ENCODE peak calls at places on chromosome 11, in ten cellular contexts. One of them, this sample, is unnamed.

GRCh38 chr11:75968021-75968685 is 153.1 kb downstream of the UVRAG start:
- DNase-seq in HCT116: no peak
- DNase-seq in left colon: no peak
- DNase-seq in IMR-90: peak
- DNase-seq in glomerular endothelial cell: no peak
- DNase-seq in esophagus squamous epithelium: no peak
- DNase-seq in upper lobe of right lung: no peak
- DNase-seq in H54: no peak
- DNase-seq in activated naive CD8-positive, alpha-beta T cell treated with anti-CD3 and anti-CD28 coated beads for 36 hours: no peak
- DNase-seq in naive thymus-derived CD8-positive, alpha-beta T cell: no peak
- DNase-seq in this sample: peak

GRCh38 chr11:120564573-120565301 is 53.2 kb downstream of the GRIK4 start:
- DNase-seq in HCT116: no peak
- DNase-seq in left colon: no peak
- DNase-seq in H54: no peak
- DNase-seq in glomerular endothelial cell: no peak
- DNase-seq in IMR-90: peak
- DNase-seq in upper lobe of right lung: no peak
- DNase-seq in esophagus squamous epithelium: no peak
- DNase-seq in naive thymus-derived CD8-positive, alpha-beta T cell: no peak
- DNase-seq in activated naive CD8-positive, alpha-beta T cell treated with anti-CD3 and anti-CD28 coated beads for 36 hours: peak
- DNase-seq in this sample: no peak

GRCh38 chr11:118251858-118252652 is at the start of gene MPZL3:
- DNase-seq in esophagus squamous epithelium: peak
- DNase-seq in IMR-90: peak
- DNase-seq in H54: peak
- DNase-seq in naive thymus-derived CD8-positive, alpha-beta T cell: peak
- DNase-seq in HCT116: peak
- DNase-seq in glomerular endothelial cell: no peak
- DNase-seq in left colon: peak
- DNase-seq in activated naive CD8-positive, alpha-beta T cell treated with anti-CD3 and anti-CD28 coated beads for 36 hours: peak
- DNase-seq in upper lobe of right lung: peak
- DNase-seq in this sample: no peak

GRCh38 chr11:72221386-72221785 is 3.2 kb upstream of the INPPL1 start:
- DNase-seq in esophagus squamous epithelium: no peak
- DNase-seq in naive thymus-derived CD8-positive, alpha-beta T cell: no peak
- DNase-seq in glomerular endothelial cell: no peak
- DNase-seq in H54: no peak
- DNase-seq in activated naive CD8-positive, alpha-beta T cell treated with anti-CD3 and anti-CD28 coated beads for 36 hours: no peak
- DNase-seq in HCT116: no peak
- DNase-seq in upper lobe of right lung: no peak
- DNase-seq in IMR-90: no peak
- DNase-seq in left colon: no peak
- DNase-seq in this sample: no peak

GRCh38 chr11:130609121-130610035 is 160.9 kb downstream of the ADAMTS15 start:
- DNase-seq in esophagus squamous epithelium: no peak
- DNase-seq in naive thymus-derived CD8-positive, alpha-beta T cell: no peak
- DNase-seq in left colon: peak
- DNase-seq in activated naive CD8-positive, alpha-beta T cell treated with anti-CD3 and anti-CD28 coated beads for 36 hours: no peak
- DNase-seq in glomerular endothelial cell: no peak
- DNase-seq in upper lobe of right lung: peak
- DNase-seq in HCT116: no peak
- DNase-seq in IMR-90: no peak
- DNase-seq in H54: no peak
- DNase-seq in this sample: no peak

GRCh38 chr11:128957204-128957482 is 14.5 kb upstream of the TP53AIP1 start:
- DNase-seq in activated naive CD8-positive, alpha-beta T cell treated with anti-CD3 and anti-CD28 coated beads for 36 hours: no peak
- DNase-seq in upper lobe of right lung: no peak
- DNase-seq in naive thymus-derived CD8-positive, alpha-beta T cell: no peak
- DNase-seq in HCT116: no peak
- DNase-seq in left colon: no peak
- DNase-seq in H54: no peak
- DNase-seq in glomerular endothelial cell: no peak
- DNase-seq in IMR-90: no peak
- DNase-seq in esophagus squamous epithelium: no peak
- DNase-seq in this sample: no peak

GRCh38 chr11:5267033-5267563 is 2.6 kb downstream of the HBE1 start:
- DNase-seq in H54: no peak
- DNase-seq in upper lobe of right lung: no peak
- DNase-seq in IMR-90: no peak
- DNase-seq in esophagus squamous epithelium: no peak
- DNase-seq in naive thymus-derived CD8-positive, alpha-beta T cell: no peak
- DNase-seq in HCT116: no peak
- DNase-seq in glomerular endothelial cell: no peak
- DNase-seq in left colon: no peak
- DNase-seq in activated naive CD8-positive, alpha-beta T cell treated with anti-CD3 and anti-CD28 coated beads for 36 hours: no peak
- DNase-seq in this sample: no peak

GRCh38 chr11:14969922-14970323 is 2.2 kb downstream of the CALCA start:
- DNase-seq in glomerular endothelial cell: no peak
- DNase-seq in HCT116: peak
- DNase-seq in naive thymus-derived CD8-positive, alpha-beta T cell: peak
- DNase-seq in H54: no peak
- DNase-seq in upper lobe of right lung: peak
- DNase-seq in esophagus squamous epithelium: no peak
- DNase-seq in left colon: no peak
- DNase-seq in IMR-90: peak
- DNase-seq in activated naive CD8-positive, alpha-beta T cell treated with anti-CD3 and anti-CD28 coated beads for 36 hours: peak
- DNase-seq in this sample: no peak